ENCODE peak calls at places on chromosomes 12 and 14, in four cellular contexts. J is cardiac muscle cell; I is stimulated activated CD4-positive, alpha-beta T cell treated with anti-CD3 and anti-CD28 coated beads, Interleukin-12 subunit alpha, Interleukin-12 subunit beta, amount 100 ng/mL, for 4 hours; F is AG08395. R is an unnamed sample.

GRCh38 chr12:77324763-77325468 is 259.5 kb upstream of the E2F7 start:
- DNase-seq in J (peak; percentile 89), I (peak; percentile 0), F (peak; percentile 81), R (peak; percentile 76)

GRCh38 chr12:93062100-93062419 is 133.0 kb upstream of the EEA1 start:
- DNase-seq in J (no peak), I (no peak), F (no peak), R (no peak)

GRCh38 chr12:56021882-56022497 is 1.1 kb downstream of the IKZF4 start:
- DNase-seq in J (no peak), I (no peak), F (no peak), R (no peak)

GRCh38 chr14:24232645-24233537 is at the start of gene GMPR2:
- DNase-seq in J (no peak), I (peak; percentile 60), F (no peak), R (no peak)

GRCh38 chr12:67193705-67194104 is 75.5 kb upstream of the CAND1 start:
- DNase-seq in J (peak; percentile 77), I (peak; percentile 3), F (peak; percentile 16), R (no peak)

GRCh38 chr14:96631621-96632362 is 129.6 kb downstream of the PAPOLA start:
- DNase-seq in J (no peak), I (no peak), F (no peak), R (no peak)

GRCh38 chr12:88638388-88638787 is 58.1 kb upstream of the KITLG start:
- DNase-seq in J (peak; percentile 2), I (no peak), F (no peak), R (no peak)

GRCh38 chr12:13937735-13938134 is 43.7 kb downstream of the GRIN2B start:
- DNase-seq in J (no peak), I (no peak), F (no peak), R (no peak)

GRCh38 chr12:51364026-51364425 is 17.5 kb upstream of the CELA1 start:
- DNase-seq in J (no peak), I (no peak), F (no peak), R (no peak)

GRCh38 chr12:52221912-52222457 is 11.1 kb upstream of the KRT7 start:
- DNase-seq in J (peak; percentile 32), I (peak; percentile 65), F (no peak), R (no peak)

GRCh38 chr14:87691482-87691881 is 301.5 kb downstream of the GALC start:
- DNase-seq in J (peak; percentile 43), I (no peak), F (no peak), R (no peak)

GRCh38 chr12:116924558-116925453 is 14.1 kb downstream of the FBXW8 start:
- DNase-seq in J (no peak), I (no peak), F (peak; percentile 66), R (no peak)

GRCh38 chr12:103712191-103712590 is 125.1 kb downstream of the STAB2 start:
- DNase-seq in J (no peak), I (no peak), F (no peak), R (no peak)

GRCh38 chr12:8846305-8846704 is 23.9 kb downstream of the A2ML1 start:
- DNase-seq in J (no peak), I (no peak), F (no peak), R (no peak)

GRCh38 chr14:62162998-62163589 is 400.9 kb downstream of the SNAPC1 start:
- DNase-seq in J (peak; percentile 66), I (no peak), F (peak; percentile 56), R (peak; percentile 2)

GRCh38 chr14:22650960-22651521 is 6.9 kb upstream of the OR6J1 start:
- DNase-seq in J (no peak), I (no peak), F (no peak), R (no peak)

GRCh38 chr12:54680374-54680773 is 32.2 kb upstream of the DCD start:
- DNase-seq in J (no peak), I (peak; percentile 11), F (peak; percentile 11), R (peak; percentile 8)

GRCh38 chr14:100384819-100385813 is 62.0 kb downstream of the SLC25A47 start:
- DNase-seq in J (no peak), I (no peak), F (peak; percentile 48), R (no peak)

GRCh38 chr12:33047666-33048065 is 151.1 kb upstream of the PKP2 start:
- DNase-seq in J (no peak), I (no peak), F (no peak), R (no peak)

GRCh38 chr14:63717704-63718103 is 10.2 kb downstream of the SGPP1 start:
- DNase-seq in J (peak; percentile 24), I (no peak), F (no peak), R (no peak)

GRCh38 chr14:73168274-73168673 is 32.0 kb downstream of the PSEN1 start:
- DNase-seq in J (no peak), I (no peak), F (no peak), R (no peak)

GRCh38 chr14:70098257-70098809 is 90.4 kb downstream of the SLC8A3 start:
- DNase-seq in J (no peak), I (no peak), F (no peak), R (no peak)

GRCh38 chr14:101033446-101034165 is 130.1 kb upstream of the RTL1 start:
- DNase-seq in J (no peak), I (no peak), F (no peak), R (no peak)

GRCh38 chr14:52111583-52111982 is 42.7 kb upstream of the NID2 start:
- DNase-seq in J (no peak), I (no peak), F (no peak), R (no peak)